ENCODE peak calls at places on chromosome 10, in six cellular contexts. N, C, O, V, X and B are unnamed samples.

GRCh38 chr10:7193369-7193768 is 217.5 kb downstream of the SFMBT2 start:
- DNase-seq in N (no peak), C (no peak), O (no peak), V (peak; percentile 25), X (no peak), B (no peak)

GRCh38 chr10:69057261-69057950 is 30.5 kb upstream of the SRGN start:
- DNase-seq in N (no peak), C (no peak), O (peak; percentile 51), V (no peak), X (no peak), B (no peak)

GRCh38 chr10:75967491-75967890 is 536.1 kb downstream of the LRMDA start:
- DNase-seq in N (no peak), C (no peak), O (peak; percentile 48), V (no peak), X (no peak), B (no peak)

GRCh38 chr10:12854988-12855387 is 146.5 kb downstream of the CCDC3 start:
- DNase-seq in N (no peak), C (no peak), O (no peak), V (no peak), X (no peak), B (no peak)

GRCh38 chr10:45514283-45515270 is 140.6 kb downstream of the ALOX5 start:
- DNase-seq in N (peak; percentile 6), C (no peak), O (peak; percentile 55), V (no peak), X (no peak), B (no peak)

GRCh38 chr10:131817866-131818509 is 82.8 kb upstream of the PPP2R2D start:
- DNase-seq in N (no peak), C (no peak), O (no peak), V (peak; percentile 2), X (no peak), B (no peak)

GRCh38 chr10:74910604-74911355 is 84.4 kb downstream of the KAT6B start:
- DNase-seq in N (peak; percentile 72), C (no peak), O (no peak), V (no peak), X (no peak), B (no peak)

GRCh38 chr10:114413398-114413797 is 9.1 kb upstream of the AFAP1L2 start:
- DNase-seq in N (no peak), C (peak; percentile 75), O (no peak), V (no peak), X (peak; percentile 63), B (no peak)

GRCh38 chr10:132613566-132614348 is 76.2 kb downstream of the INPP5A start:
- DNase-seq in N (no peak), C (no peak), O (no peak), V (no peak), X (no peak), B (peak; percentile 7)

GRCh38 chr10:4638116-4638515 is 187.9 kb upstream of the AKR1E2 start:
- DNase-seq in N (no peak), C (no peak), O (peak; percentile 13), V (no peak), X (no peak), B (no peak)

GRCh38 chr10:17425584-17426262 is 28.7 kb downstream of the ST8SIA6 start:
- DNase-seq in N (no peak), C (no peak), O (no peak), V (peak; percentile 54), X (no peak), B (no peak)

GRCh38 chr10:48209246-48209645 is 65.2 kb downstream of the FRMPD2 start:
- DNase-seq in N (peak; percentile 23), C (no peak), O (no peak), V (no peak), X (no peak), B (no peak)
- TF ChIP-seq CTCF in N (no peak), C (no peak), O (no peak), V (no peak), X (no peak), B (no peak)

GRCh38 chr10:86585726-86586048 is 64.1 kb upstream of the WAPL start:
- DNase-seq in N (no peak), C (no peak), O (no peak), V (no peak), X (no peak), B (no peak)
- TF ChIP-seq CTCF in N (no peak), C (peak; percentile 11), O (no peak), V (peak; percentile 7), X (peak; percentile 21), B (no peak)

GRCh38 chr10:71985542-71986250 is 21.5 kb downstream of the CHST3 start:
- DNase-seq in N (peak; percentile 96), C (no peak), O (no peak), V (no peak), X (no peak), B (no peak)
- TF ChIP-seq CTCF in N (peak; percentile 16), C (no peak), O (no peak), V (no peak), X (no peak), B (no peak)

DNA sequence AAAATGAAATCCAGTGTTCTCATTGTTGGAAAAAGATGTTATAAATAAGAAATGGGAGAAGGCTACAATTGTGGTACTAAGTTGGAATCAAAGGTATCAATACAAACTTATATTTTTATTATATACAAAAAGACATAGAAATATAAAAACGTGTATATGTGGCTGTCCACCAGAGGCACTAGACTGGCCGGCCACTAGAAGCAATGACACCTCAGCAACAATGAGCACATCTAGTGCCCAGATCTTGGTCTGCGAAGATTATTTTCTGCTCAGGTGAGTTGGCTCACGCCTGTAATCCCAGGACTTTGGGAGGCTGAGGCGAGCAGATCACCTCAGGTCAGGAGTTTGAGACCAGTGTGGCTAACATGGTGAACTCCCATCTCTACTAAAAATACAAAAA is 21.6 kb downstream of the IDE start:
- DNase-seq in N (no peak), C (no peak), O (no peak), V (no peak), X (no peak), B (no peak)
- TF ChIP-seq CTCF in N (peak; percentile 29), C (no peak), O (peak; percentile 39), V (no peak), X (peak; percentile 16), B (no peak)

GRCh38 chr10:89224697-89225443 is 17.8 kb upstream of the CH25H start:
- DNase-seq in N (no peak), C (no peak), O (no peak), V (no peak), X (no peak), B (no peak)
- TF ChIP-seq CTCF in N (no peak), C (no peak), O (peak; percentile 27), V (no peak), X (no peak), B (no peak)

GRCh38 chr10:125700355-125700911 is 17.5 kb upstream of the TEX36 start:
- DNase-seq in N (peak; percentile 73), C (no peak), O (no peak), V (no peak), X (no peak), B (no peak)
- TF ChIP-seq CTCF in N (peak; percentile 34), C (no peak), O (peak; percentile 20), V (no peak), X (peak; percentile 43), B (no peak)

GRCh38 chr10:102231357-102232318 is 5.5 kb downstream of the ELOVL3 start:
- DNase-seq in N (no peak), C (peak; percentile 79), O (peak; percentile 85), V (peak; percentile 59), X (peak; percentile 94), B (peak; percentile 68)
- TF ChIP-seq CTCF in N (peak; percentile 64), C (peak; percentile 80), O (peak; percentile 80), V (peak; percentile 86), X (peak; percentile 90), B (no peak)